ENCODE peak calls at places on chromosome 19, in four cellular contexts. R is HepG2, F is WTC11, L is K562. W is an unnamed sample.

GRCh38 chr19:36489920-36490415 is 607 bp upstream of the ZNF566 start:
- DNase-seq in F (peak; percentile 86), R (peak; percentile 94), L (peak; percentile 90), W (peak; percentile 81)

GRCh38 chr19:850221-850978 is 1.7 kb upstream of the ELANE start:
- DNase-seq in F (peak; percentile 55), R (no peak), L (peak; percentile 57), W (no peak)

GRCh38 chr19:14019100-14019499 is 8.8 kb upstream of the RLN3 start:
- DNase-seq in L (no peak), R (no peak), F (no peak), W (no peak)

GRCh38 chr19:54287456-54287855 is 6.5 kb upstream of the LILRB2 start:
- DNase-seq in F (no peak), L (no peak), R (no peak), W (no peak)

GRCh38 chr19:13718733-13719132 is 45.6 kb upstream of the MRI1 start:
- DNase-seq in R (no peak), F (peak; percentile 36), L (no peak), W (no peak)

GRCh38 chr19:17860331-17860992 is 752 bp downstream of the RPL18A start:
- DNase-seq in F (no peak), L (no peak), R (no peak), W (no peak)

GRCh38 chr19:32971012-32971595 is 654 bp downstream of the CEP89 start:
- DNase-seq in L (no peak), F (no peak), R (no peak), W (no peak)

GRCh38 chr19:10670187-10670586 is 16.0 kb downstream of the ILF3 start:
- DNase-seq in R (no peak), F (no peak), L (no peak), W (no peak)

GRCh38 chr19:597406-598315 is 8.0 kb downstream of the HCN2 start:
- DNase-seq in F (no peak), R (no peak), L (no peak), W (no peak)

GRCh38 chr19:41699231-41699967 is 9.0 kb upstream of the CEACAM5 start:
- DNase-seq in L (no peak), F (no peak), R (no peak), W (no peak)
- TF ChIP-seq ELF4 in L (no peak), F (no peak), R (no peak), W (no peak)

GRCh38 chr19:5047251-5047935 is 78.5 kb downstream of the KDM4B start:
- DNase-seq in R (no peak), L (no peak), F (no peak), W (no peak)
- TF ChIP-seq SP1 in R (no peak), L (no peak), F (no peak), W (no peak)

DNA sequence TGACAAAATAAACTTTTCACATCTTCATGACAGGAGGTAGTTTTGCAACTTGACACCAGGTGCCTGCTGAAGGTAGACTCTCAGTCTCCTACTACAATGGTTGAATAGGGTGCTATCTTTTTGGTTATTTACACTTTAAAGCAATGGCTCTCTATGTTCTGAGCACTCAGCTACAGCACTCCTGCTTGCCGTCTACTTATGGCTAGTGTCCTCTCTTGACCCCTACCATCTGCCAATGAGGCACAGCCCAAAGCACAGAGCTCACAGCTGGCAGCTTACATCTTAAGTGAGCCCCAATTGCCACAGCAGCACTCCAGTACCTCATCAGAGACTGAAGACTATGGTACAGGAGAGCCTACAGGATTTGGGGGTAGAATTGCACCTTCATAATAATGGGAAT is 11.4 kb downstream of the ZNF708 start:
- DNase-seq in L (no peak), R (no peak), F (no peak), W (no peak)
- TF ChIP-seq ELF4 in L (no peak), R (no peak), F (no peak), W (no peak)

GRCh38 chr19:46353730-46354528 is 7.0 kb downstream of the PPP5C start:
- DNase-seq in R (no peak), L (no peak), F (no peak), W (no peak)

GRCh38 chr19:46350029-46350757 is 3.3 kb downstream of the PPP5C start:
- DNase-seq in R (no peak), L (peak; percentile 28), F (no peak), W (no peak)

GRCh38 chr19:46349311-46349993 is 2.6 kb downstream of the PPP5C start:
- DNase-seq in R (no peak), F (no peak), L (no peak), W (no peak)

GRCh38 chr19:46350758-46351159 is 3.9 kb downstream of the PPP5C start:
- DNase-seq in L (no peak), R (no peak), F (no peak), W (no peak)

DNA sequence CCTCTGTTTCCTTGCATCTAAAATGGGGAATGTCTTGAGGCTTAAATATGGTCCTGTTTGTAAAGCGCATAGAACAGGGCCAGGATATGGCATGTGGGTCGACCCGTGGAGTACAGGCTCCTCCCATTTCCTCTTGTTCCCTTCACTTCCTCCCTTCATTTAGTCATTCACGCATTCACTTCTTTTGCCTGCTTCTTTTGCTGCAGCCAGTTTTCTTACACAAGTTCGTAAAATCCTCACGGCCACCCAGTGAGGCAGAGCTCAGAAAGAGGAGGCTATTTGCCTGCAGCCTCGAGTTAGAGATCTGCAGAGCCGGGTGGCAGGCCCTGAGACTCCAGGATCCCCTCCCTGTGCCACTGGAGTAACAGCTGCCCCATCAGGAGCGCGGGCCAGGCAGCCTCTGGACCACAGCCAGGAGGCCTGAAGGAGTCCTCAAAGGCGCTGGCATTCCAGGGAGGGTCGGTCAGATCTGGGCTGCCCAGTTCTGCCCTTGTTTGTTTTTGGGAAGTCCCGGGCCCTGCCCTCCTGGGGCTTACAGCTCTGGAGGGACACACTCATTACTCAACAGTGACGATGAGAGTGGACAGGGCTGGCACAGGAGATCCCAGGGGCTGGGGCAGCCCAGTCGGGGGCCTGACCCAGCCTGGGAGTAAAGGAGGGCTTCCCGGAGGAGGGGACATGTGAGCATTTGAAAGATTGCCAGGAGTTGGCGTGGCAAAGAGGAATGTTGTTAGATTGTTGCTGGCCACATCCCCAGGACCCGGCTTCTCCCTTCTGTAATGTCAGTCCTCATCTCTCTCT is 4.6 kb downstream of the PPP5C start:
- DNase-seq in R (no peak), F (no peak), L (no peak), W (no peak)
- TF ChIP-seq SP1 in R (no peak), F (no peak), L (no peak), W (no peak)

DNA sequence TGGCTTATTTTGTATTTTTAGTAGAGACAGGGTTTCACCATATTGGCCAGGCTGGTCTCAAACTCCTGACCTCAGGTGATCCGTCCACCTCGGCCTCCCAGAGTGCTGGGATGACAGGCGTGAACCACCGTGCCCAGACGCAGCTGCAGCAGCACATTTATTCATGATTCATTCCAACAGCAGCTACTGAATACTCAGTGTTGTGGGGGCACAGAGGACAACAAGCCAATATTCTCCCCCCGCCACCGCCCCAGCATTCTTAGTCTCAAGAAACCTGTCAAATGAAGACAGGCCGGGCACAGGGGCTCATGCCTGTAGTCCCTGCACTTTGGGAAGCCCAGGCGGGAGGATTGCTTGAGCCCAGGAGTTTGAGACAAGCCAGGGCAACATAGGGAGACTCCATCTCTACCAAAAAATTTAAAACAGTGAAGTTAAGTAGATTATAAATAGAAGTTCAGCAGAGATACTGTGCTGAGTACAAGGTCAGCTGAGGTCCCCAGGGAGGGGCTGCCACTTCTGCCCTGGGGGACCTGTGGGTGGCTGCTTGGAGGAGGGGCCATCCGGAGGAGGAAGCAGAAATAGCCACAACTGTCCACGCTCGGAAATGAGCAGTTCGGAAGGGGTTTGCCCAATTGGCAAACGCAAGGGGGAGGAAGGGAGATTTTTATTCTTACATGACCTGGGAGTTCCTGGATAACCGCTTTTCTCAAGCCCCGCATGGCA is 4.3 kb downstream of the DOT1L start:
- DNase-seq in F (no peak), R (peak; percentile 24), L (peak; percentile 56), W (no peak)
- TF ChIP-seq ELF4 in F (no peak), R (no peak), L (no peak), W (no peak)

GRCh38 chr19:5189318-5189607 is 151.3 kb downstream of the PTPRS start:
- DNase-seq in F (no peak), R (no peak), L (no peak), W (no peak)
- TF ChIP-seq SP1 in F (no peak), R (no peak), L (no peak), W (no peak)

GRCh38 chr19:48588670-48589399 is 17.7 kb upstream of the SPACA4 start:
- DNase-seq in R (peak; percentile 59), L (peak; percentile 93), F (peak; percentile 96), W (peak; percentile 90)
- TF ChIP-seq ELF4 in R (no peak), L (peak; percentile 25), F (no peak), W (no peak)

GRCh38 chr19:48631254-48631653 is 5.9 kb downstream of the DBP start:
- DNase-seq in L (no peak), F (no peak), R (no peak), W (no peak)

GRCh38 chr19:48630289-48631036 is 6.7 kb downstream of the DBP start:
- DNase-seq in F (peak; percentile 72), L (no peak), R (no peak), W (no peak)

GRCh38 chr19:48629297-48629598 is 7.9 kb downstream of the DBP start:
- DNase-seq in L (no peak), R (no peak), F (no peak), W (no peak)

GRCh38 chr19:48628486-48629296 is 8.5 kb downstream of the DBP start:
- DNase-seq in F (no peak), L (no peak), R (no peak), W (no peak)

DNA sequence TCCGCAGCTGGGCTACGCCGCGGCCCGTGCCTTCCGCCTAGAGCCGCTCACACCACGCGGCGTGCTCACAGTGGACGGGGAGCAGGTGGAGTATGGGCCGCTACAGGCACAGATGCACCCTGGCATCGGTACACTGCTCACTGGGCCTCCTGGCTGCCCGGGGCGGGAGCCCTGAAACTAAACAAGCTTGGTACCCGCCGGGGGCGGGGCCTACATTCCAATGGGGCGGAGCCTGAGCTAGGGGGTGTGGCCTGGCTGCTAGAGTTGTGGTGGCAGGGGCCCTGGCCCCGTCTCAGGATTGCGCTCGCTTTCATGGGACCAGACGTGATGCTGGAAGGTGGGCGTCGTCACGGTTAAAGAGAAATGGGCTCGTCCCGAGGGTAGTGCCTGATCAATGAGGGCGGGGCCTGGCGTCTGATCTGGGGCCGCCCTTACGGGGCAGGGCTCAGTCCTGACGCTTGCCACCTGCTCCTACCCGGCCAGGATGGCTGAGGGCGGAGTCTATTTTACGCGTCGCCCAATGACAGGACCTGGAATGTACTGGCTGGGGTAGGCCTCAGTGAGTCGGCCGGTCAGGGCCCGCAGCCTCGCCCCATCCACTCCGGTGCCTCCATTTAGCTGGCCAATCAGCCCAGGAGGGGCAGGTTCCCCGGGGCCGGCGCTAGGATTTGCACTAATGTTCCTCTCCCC is 7.4 kb downstream of the DBP start:
- DNase-seq in L (no peak), R (no peak), F (peak; percentile 97), W (peak; percentile 67)
- TF ChIP-seq SP1 in L (peak; percentile 27), R (no peak), F (peak; percentile 79), W (no peak)